ENCODE peak calls at places on chromosomes 12 and 14, in five cellular contexts. W, K, T, G and S are unnamed samples.
A peak's percentile ranks its signal among the peaks of the same experiment; 100 is the strongest.

GRCh38 chr12:102811125-102811737 is 105.8 kb downstream of the PAH start:
- DNase-seq in W (no peak), K (no peak), T (no peak), G (no peak), S (no peak)

GRCh38 chr12:80777587-80777986 is 60.9 kb downstream of the MYF5 start:
- DNase-seq in W (no peak), K (no peak), T (no peak), G (no peak), S (no peak)

GRCh38 chr12:7060353-7060954 is at the start of gene C1S:
- DNase-seq in W (no peak), K (no peak), T (no peak), G (peak; percentile 61), S (peak; percentile 92)

GRCh38 chr12:117044790-117045174 is 54.4 kb downstream of the TESC start:
- DNase-seq in W (no peak), K (no peak), T (no peak), G (no peak), S (no peak)

GRCh38 chr14:56150018-56150417 is 31.8 kb downstream of the PELI2 start:
- DNase-seq in W (no peak), K (no peak), T (no peak), G (no peak), S (no peak)

GRCh38 chr14:96745500-96746051 is 51.6 kb upstream of the VRK1 start:
- DNase-seq in W (no peak), K (no peak), T (no peak), G (no peak), S (peak; percentile 15)

GRCh38 chr12:3651585-3652424 is 101.1 kb downstream of the CRACR2A start:
- DNase-seq in W (no peak), K (no peak), T (no peak), G (no peak), S (no peak)

GRCh38 chr14:74552623-74553022 is 59.1 kb downstream of the ISCA2 start:
- DNase-seq in W (peak; percentile 85), K (no peak), T (no peak), G (no peak), S (no peak)

GRCh38 chr12:85872497-85873091 is 1.5 kb upstream of the NTS start:
- DNase-seq in W (no peak), K (no peak), T (peak; percentile 50), G (no peak), S (peak; percentile 72)

GRCh38 chr14:61925043-61925442 is 162.8 kb downstream of the SNAPC1 start:
- DNase-seq in W (no peak), K (no peak), T (no peak), G (no peak), S (peak; percentile 70)

GRCh38 chr14:52917732-52918131 is 33.1 kb downstream of the FERMT2 start:
- DNase-seq in W (no peak), K (no peak), T (no peak), G (no peak), S (peak; percentile 10)

GRCh38 chr14:50775357-50775756 is 55.6 kb downstream of the NIN start:
- DNase-seq in W (no peak), K (no peak), T (no peak), G (no peak), S (peak; percentile 80)

GRCh38 chr12:77064891-77065360 is 443 bp downstream of the E2F7 start:
- DNase-seq in W (no peak), K (no peak), T (no peak), G (no peak), S (no peak)

GRCh38 chr14:38880643-38881567 is 222.1 kb downstream of the SEC23A start:
- DNase-seq in W (no peak), K (no peak), T (no peak), G (no peak), S (no peak)

GRCh38 chr14:29461131-29461530 is 466.5 kb downstream of the PRKD1 start:
- DNase-seq in W (no peak), K (no peak), T (no peak), G (no peak), S (no peak)

GRCh38 chr14:89025581-89026236 is 201.3 kb downstream of the TTC8 start:
- DNase-seq in W (no peak), K (no peak), T (no peak), G (no peak), S (no peak)

GRCh38 chr14:78446807-78447206 is 276.6 kb downstream of the NRXN3 start:
- DNase-seq in W (no peak), K (no peak), T (no peak), G (no peak), S (peak; percentile 10)

GRCh38 chr14:34023824-34024767 is 73.2 kb upstream of the EGLN3 start:
- DNase-seq in W (no peak), K (no peak), T (no peak), G (no peak), S (peak; percentile 47)

GRCh38 chr12:55060970-55061543 is 41.3 kb downstream of the NEUROD4 start:
- DNase-seq in W (no peak), K (no peak), T (no peak), G (no peak), S (no peak)

GRCh38 chr12:56338643-56339422 is at the start of gene IL23A:
- DNase-seq in W (peak; percentile 79), K (no peak), T (no peak), G (no peak), S (peak; percentile 93)

GRCh38 chr14:90109858-90110257 is 48.1 kb downstream of the KCNK13 start:
- DNase-seq in W (no peak), K (no peak), T (no peak), G (no peak), S (peak; percentile 6)

GRCh38 chr12:2960432-2960956 is 1.3 kb downstream of the TEAD4 start:
- DNase-seq in W (no peak), K (no peak), T (peak; percentile 54), G (no peak), S (peak; percentile 39)

GRCh38 chr14:65560340-65561027 is 148.0 kb downstream of the FUT8 start:
- DNase-seq in W (no peak), K (no peak), T (no peak), G (no peak), S (no peak)

GRCh38 chr12:131137836-131138637 is 184.3 kb downstream of the ADGRD1 start:
- DNase-seq in W (peak; percentile 67), K (no peak), T (no peak), G (no peak), S (no peak)

GRCh38 chr14:105487449-105487985 is 831 bp downstream of the CRIP1 start:
- DNase-seq in W (peak; percentile 95), K (no peak), T (no peak), G (no peak), S (no peak)

GRCh38 chr12:120257041-120257821 is 8.3 kb downstream of the PXN start:
- DNase-seq in W (no peak), K (no peak), T (peak; percentile 60), G (peak; percentile 49), S (peak; percentile 88)

GRCh38 chr12:33322519-33322918 is 117.1 kb downstream of the SYT10 start:
- DNase-seq in W (no peak), K (no peak), T (no peak), G (no peak), S (no peak)

GRCh38 chr14:50366115-50366514 is 30.6 kb downstream of the CDKL1 start:
- DNase-seq in W (no peak), K (no peak), T (no peak), G (no peak), S (no peak)